ENCODE peak calls at places on chromosomes 2 and 18, in six cellular contexts. M is Right ventricle myocardium inferior; H is nephron progenitor cell; X is effector memory CD4-positive, alpha-beta T cell; Y is GM04504; D is astrocyte of the cerebellum. G is an unnamed sample.

GRCh38 chr2:239299218-239299939 is 101.4 kb downstream of the HDAC4 start:
- DNase-seq in M (no peak), H (no peak), X (no peak), Y (no peak), D (no peak), G (peak)

GRCh38 chr2:9244985-9245544 is 38.5 kb downstream of the ASAP2 start:
- DNase-seq in M (no peak), H (no peak), X (no peak), Y (no peak), D (no peak), G (no peak)

GRCh38 chr2:168632733-168633132 is 169.7 kb upstream of the NOSTRIN start:
- DNase-seq in M (no peak), H (no peak), X (no peak), Y (peak), D (no peak), G (peak)

GRCh38 chr2:2850891-2851290 is 519.8 kb upstream of the MYT1L start:
- DNase-seq in M (no peak), H (no peak), X (no peak), Y (no peak), D (no peak), G (no peak)

GRCh38 chr2:190802133-190802532 is 78.5 kb upstream of the GLS start:
- DNase-seq in M (no peak), H (peak), X (no peak), Y (no peak), D (no peak), G (peak)

GRCh38 chr2:37287966-37288365 is 36.7 kb downstream of the PRKD3 start:
- DNase-seq in M (no peak), H (no peak), X (no peak), Y (no peak), D (no peak), G (peak)

GRCh38 chr2:26913599-26914285 is 56.7 kb upstream of the MAPRE3 start:
- DNase-seq in M (no peak), H (no peak), X (no peak), Y (peak), D (no peak), G (no peak)

GRCh38 chr2:46181306-46181705 is 115.9 kb upstream of the EPAS1 start:
- DNase-seq in M (no peak), H (no peak), X (no peak), Y (no peak), D (no peak), G (no peak)

GRCh38 chr2:127085260-127085666 is 21.7 kb downstream of the BIN1 start:
- DNase-seq in M (no peak), H (no peak), X (no peak), Y (no peak), D (no peak), G (no peak)

GRCh38 chr2:38076250-38076709 is 329 bp upstream of the CYP1B1 start:
- DNase-seq in M (peak), H (peak), X (no peak), Y (peak), D (peak), G (peak)

GRCh38 chr2:178072383-178073301 is at the start of gene PDE11A:
- DNase-seq in M (peak), H (peak), X (no peak), Y (peak), D (peak), G (peak)

GRCh38 chr18:10546557-10547300 is 20.9 kb downstream of the NAPG start:
- DNase-seq in M (no peak), H (no peak), X (no peak), Y (no peak), D (no peak), G (no peak)

G was measured in BE2C.